ENCODE peak calls at places on chromosomes 2 and 18, in four cellular contexts. One of them, this sample, is unnamed.

GRCh38 chr2:28355521-28356094 is 37.0 kb upstream of the FOSL2 start:
- DNase-seq in body of pancreas: peak; percentile 63
- DNase-seq in neuronal stem cell: no peak
- DNase-seq in breast epithelium: no peak
- DNase-seq in this sample: peak; percentile 39

GRCh38 chr2:106685180-106685897 is 198.2 kb downstream of the CD8B2 start:
- DNase-seq in neuronal stem cell: no peak
- DNase-seq in body of pancreas: no peak
- DNase-seq in breast epithelium: no peak
- DNase-seq in this sample: no peak

GRCh38 chr2:84424152-84424551 is 34.9 kb downstream of the SUCLG1 start:
- DNase-seq in neuronal stem cell: no peak
- DNase-seq in breast epithelium: no peak
- DNase-seq in body of pancreas: no peak
- DNase-seq in this sample: peak; percentile 38

GRCh38 chr18:55115606-55116005 is 156.3 kb upstream of the CCDC68 start:
- DNase-seq in body of pancreas: no peak
- DNase-seq in breast epithelium: no peak
- DNase-seq in neuronal stem cell: no peak
- DNase-seq in this sample: no peak

GRCh38 chr2:235575904-235576303 is 82.1 kb downstream of the AGAP1 start:
- DNase-seq in breast epithelium: no peak
- DNase-seq in body of pancreas: no peak
- DNase-seq in neuronal stem cell: no peak
- DNase-seq in this sample: no peak

GRCh38 chr2:16614314-16614860 is 51.2 kb downstream of the CYRIA start:
- DNase-seq in neuronal stem cell: no peak
- DNase-seq in breast epithelium: no peak
- DNase-seq in body of pancreas: peak; percentile 26
- DNase-seq in this sample: no peak

GRCh38 chr18:73896685-73897084 is 250.9 kb downstream of the FBXO15 start:
- DNase-seq in neuronal stem cell: no peak
- DNase-seq in breast epithelium: no peak
- DNase-seq in body of pancreas: no peak
- DNase-seq in this sample: no peak

GRCh38 chr2:174465327-174465726 is 21.5 kb downstream of the GPR155 start:
- DNase-seq in body of pancreas: no peak
- DNase-seq in neuronal stem cell: no peak
- DNase-seq in breast epithelium: no peak
- DNase-seq in this sample: peak; percentile 13

GRCh38 chr2:216546646-216547403 is 48.2 kb downstream of the RPL37A start:
- DNase-seq in breast epithelium: no peak
- DNase-seq in neuronal stem cell: no peak
- DNase-seq in body of pancreas: no peak
- DNase-seq in this sample: no peak

GRCh38 chr18:76567835-76568445 is 72.9 kb upstream of the ZNF516 start:
- DNase-seq in breast epithelium: no peak
- DNase-seq in neuronal stem cell: no peak
- DNase-seq in body of pancreas: no peak
- DNase-seq in this sample: no peak
- H3K4me1 ChIP-seq in breast epithelium: no peaks in the 10 kb centered on the region
- H3K4me1 ChIP-seq in neuronal stem cell: peaks cover 7% of the 10 kb centered on the region
- H3K4me1 ChIP-seq in body of pancreas: peaks cover 5% of the 10 kb centered on the region
- H3K4me1 ChIP-seq in this sample: peaks cover 7% of the 10 kb centered on the region

GRCh38 chr18:6751207-6751606 is 21.7 kb downstream of the ARHGAP28 start:
- DNase-seq in breast epithelium: no peak
- DNase-seq in body of pancreas: no peak
- DNase-seq in neuronal stem cell: no peak
- DNase-seq in this sample: peak; percentile 24
- H3K4me1 ChIP-seq in breast epithelium: no peaks in the 10 kb centered on the region
- H3K4me1 ChIP-seq in body of pancreas: peaks cover 4% of the 10 kb centered on the region
- H3K4me1 ChIP-seq in neuronal stem cell: peaks cover 2% of the 10 kb centered on the region
- H3K4me1 ChIP-seq in this sample: peaks cover 32% of the 10 kb centered on the region

DNA sequence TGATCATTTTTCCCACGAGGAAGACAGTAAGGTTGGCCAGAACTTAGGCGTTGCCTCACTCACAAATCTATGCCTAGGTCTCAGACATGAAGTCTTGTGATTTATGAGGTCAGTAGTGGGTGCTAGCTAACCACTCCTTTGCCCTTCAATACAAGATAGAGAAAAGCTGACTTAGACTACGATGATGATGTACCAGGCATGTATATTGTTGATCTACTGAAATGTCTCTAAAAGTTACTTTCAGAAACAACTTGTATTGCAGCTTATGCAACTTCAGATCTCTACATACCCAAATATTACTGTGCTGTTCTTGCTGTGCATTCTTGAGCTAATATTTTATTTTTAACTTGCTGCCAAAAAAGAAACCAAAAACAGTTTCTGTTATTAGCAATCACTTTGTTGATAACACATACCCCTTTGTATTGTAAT is 30.6 kb downstream of the MAPRE2 start:
- DNase-seq in body of pancreas: no peak
- DNase-seq in neuronal stem cell: no peak
- DNase-seq in breast epithelium: no peak
- DNase-seq in this sample: peak; percentile 69
- H3K4me1 ChIP-seq in body of pancreas: peaks cover 4% of the 10 kb centered on the region
- H3K4me1 ChIP-seq in neuronal stem cell: no peaks in the 10 kb centered on the region
- H3K4me1 ChIP-seq in breast epithelium: no peaks in the 10 kb centered on the region
- H3K4me1 ChIP-seq in this sample: peaks cover 4% of the 10 kb centered on the region

DNA sequence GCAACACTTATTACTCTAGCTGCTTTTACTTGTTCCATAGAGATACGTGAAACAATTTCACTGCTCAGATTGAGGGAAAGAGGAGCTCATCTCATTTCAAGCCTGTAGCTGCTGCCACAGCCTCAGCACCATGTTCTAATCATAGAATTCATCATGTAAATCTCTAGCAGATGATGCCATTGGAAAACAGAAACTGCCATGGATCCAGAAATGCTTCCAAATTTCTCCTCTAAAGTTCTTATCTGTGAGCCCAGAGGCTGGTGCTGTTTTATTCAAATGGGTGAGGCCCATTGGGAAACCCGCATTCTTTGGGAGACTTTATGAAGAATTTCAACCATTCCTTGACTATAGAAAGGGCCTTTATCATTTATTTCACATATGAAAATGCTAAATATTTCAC is 1.9 kb downstream of the CDC42EP3 start:
- DNase-seq in body of pancreas: no peak
- DNase-seq in neuronal stem cell: no peak
- DNase-seq in breast epithelium: no peak
- DNase-seq in this sample: peak; percentile 36
- H3K4me1 ChIP-seq in body of pancreas: peaks cover 28% of the 10 kb centered on the region
- H3K4me1 ChIP-seq in neuronal stem cell: peaks cover 9% of the 10 kb centered on the region
- H3K4me1 ChIP-seq in breast epithelium: no peaks in the 10 kb centered on the region
- H3K4me1 ChIP-seq in this sample: peaks cover 40% of the 10 kb centered on the region

GRCh38 chr2:223486741-223487140 is 115.4 kb downstream of the SCG2 start:
- DNase-seq in neuronal stem cell: no peak
- DNase-seq in breast epithelium: no peak
- DNase-seq in body of pancreas: no peak
- DNase-seq in this sample: no peak
- H3K4me1 ChIP-seq in neuronal stem cell: no peaks in the 10 kb centered on the region
- H3K4me1 ChIP-seq in breast epithelium: no peaks in the 10 kb centered on the region
- H3K4me1 ChIP-seq in body of pancreas: no peaks in the 10 kb centered on the region
- H3K4me1 ChIP-seq in this sample: no peaks in the 10 kb centered on the region

DNA sequence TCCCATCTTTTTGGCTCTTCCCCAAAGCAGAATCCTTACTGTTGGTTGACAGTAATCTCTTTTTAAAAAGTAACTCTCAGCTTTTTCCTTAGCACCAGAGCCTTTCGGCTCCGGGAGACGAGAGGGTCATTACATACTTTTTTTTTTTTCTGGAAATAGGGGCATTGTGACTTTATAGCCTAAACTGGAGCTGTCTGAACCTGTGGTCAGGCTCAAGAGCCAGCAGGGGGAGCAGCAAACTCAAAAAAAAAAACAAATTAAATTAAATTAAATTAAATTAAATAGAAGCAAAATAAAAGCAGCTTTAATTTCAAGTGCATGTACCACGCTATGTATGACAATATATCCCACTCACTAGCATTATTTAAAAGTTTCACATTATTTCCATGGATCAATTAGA is 156.6 kb downstream of the DTNA start:
- DNase-seq in body of pancreas: no peak
- DNase-seq in breast epithelium: no peak
- DNase-seq in neuronal stem cell: no peak
- DNase-seq in this sample: peak; percentile 28
- H3K4me1 ChIP-seq in body of pancreas: no peaks in the 10 kb centered on the region
- H3K4me1 ChIP-seq in breast epithelium: no peaks in the 10 kb centered on the region
- H3K4me1 ChIP-seq in neuronal stem cell: peaks cover 6% of the 10 kb centered on the region
- H3K4me1 ChIP-seq in this sample: no peaks in the 10 kb centered on the region

GRCh38 chr2:152508446-152508845 is 173.5 kb downstream of the FMNL2 start:
- DNase-seq in neuronal stem cell: no peak
- DNase-seq in breast epithelium: no peak
- DNase-seq in body of pancreas: no peak
- DNase-seq in this sample: peak; percentile 56
- H3K4me1 ChIP-seq in neuronal stem cell: no peaks in the 10 kb centered on the region
- H3K4me1 ChIP-seq in breast epithelium: no peaks in the 10 kb centered on the region
- H3K4me1 ChIP-seq in body of pancreas: no peaks in the 10 kb centered on the region
- H3K4me1 ChIP-seq in this sample: peaks cover 10% of the 10 kb centered on the region

GRCh38 chr2:134131681-134132486 is 122.0 kb upstream of the MGAT5 start:
- DNase-seq in body of pancreas: no peak
- DNase-seq in neuronal stem cell: no peak
- DNase-seq in breast epithelium: no peak
- DNase-seq in this sample: no peak

GRCh38 chr2:134128746-134129145 is 125.1 kb upstream of the MGAT5 start:
- DNase-seq in neuronal stem cell: no peak
- DNase-seq in body of pancreas: no peak
- DNase-seq in breast epithelium: no peak
- DNase-seq in this sample: no peak

GRCh38 chr2:134132487-134132857 is 121.4 kb upstream of the MGAT5 start:
- DNase-seq in neuronal stem cell: no peak
- DNase-seq in body of pancreas: no peak
- DNase-seq in breast epithelium: no peak
- DNase-seq in this sample: no peak

GRCh38 chr2:134127496-134127895 is 126.4 kb upstream of the MGAT5 start:
- DNase-seq in breast epithelium: no peak
- DNase-seq in neuronal stem cell: no peak
- DNase-seq in body of pancreas: no peak
- DNase-seq in this sample: no peak

DNA sequence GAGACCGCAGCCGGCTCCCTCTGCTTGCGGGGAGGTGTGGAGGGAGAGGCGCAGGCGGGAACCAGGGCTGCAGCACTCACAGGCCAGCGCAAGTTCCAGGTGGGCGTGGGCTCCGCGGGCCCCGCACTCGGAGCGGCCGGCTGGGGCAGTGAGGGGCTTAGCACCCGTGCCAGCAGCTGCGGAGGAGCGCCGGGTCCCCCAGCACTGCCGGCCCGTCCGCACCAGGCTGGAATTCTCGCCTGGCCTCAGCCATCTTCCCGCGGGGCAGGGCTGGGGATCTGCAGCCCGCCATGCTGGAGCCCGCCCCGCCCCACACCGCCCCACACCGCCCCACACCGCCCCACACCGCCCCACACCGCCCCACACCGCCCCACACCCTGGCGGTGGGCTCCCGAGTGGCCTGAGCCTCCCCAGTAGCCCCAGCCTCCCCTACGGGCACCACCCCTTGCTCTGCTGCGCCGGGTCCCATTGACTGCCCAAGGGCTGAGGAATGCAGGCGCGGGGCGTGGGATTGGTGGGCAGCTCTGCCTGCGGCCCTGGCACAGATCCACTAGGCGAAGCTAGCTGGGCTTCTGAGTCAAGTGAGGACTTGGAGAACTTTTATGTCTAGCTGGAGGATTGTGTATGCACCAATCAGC is 123.9 kb upstream of the MGAT5 start:
- DNase-seq in breast epithelium: no peak
- DNase-seq in neuronal stem cell: no peak
- DNase-seq in body of pancreas: no peak
- DNase-seq in this sample: no peak
- H3K4me1 ChIP-seq in breast epithelium: no peaks in the 10 kb centered on the region
- H3K4me1 ChIP-seq in neuronal stem cell: peaks cover 10% of the 10 kb centered on the region
- H3K4me1 ChIP-seq in body of pancreas: peaks cover 51% of the 10 kb centered on the region
- H3K4me1 ChIP-seq in this sample: peaks cover 9% of the 10 kb centered on the region

This sample was measured in cardiac muscle cell.